ENCODE peak calls at places on chromosomes 6 and 20, in seven cellular contexts. I is HepG2; N is neural crest cell; Q is WTC11; S is CD8-positive, alpha-beta T cell; P is heart right ventricle; W is right lobe of liver. Y is an unnamed sample.

GRCh38 chr6:71309666-71310065 is 21.1 kb downstream of the OGFRL1 start:
- DNase-seq in I (no peak), N (no peak), Q (no peak), S (no peak), P (no peak), W (no peak), Y (no peak)

GRCh38 chr6:159915397-159915796 is 24.6 kb downstream of the MAS1 start:
- DNase-seq in I (no peak), N (no peak), Q (no peak), S (no peak), P (no peak), W (no peak), Y (no peak)

GRCh38 chr6:13370623-13371022 is 42.3 kb upstream of the TBC1D7 start:
- DNase-seq in I (peak; percentile 72), N (no peak), Q (no peak), S (no peak), P (no peak), W (no peak), Y (no peak)

GRCh38 chr6:40251609-40252008 is 317.3 kb upstream of the MOCS1 start:
- DNase-seq in I (no peak), N (no peak), Q (no peak), S (no peak), P (no peak), W (no peak), Y (no peak)

GRCh38 chr6:21049572-21049971 is 515.3 kb downstream of the CDKAL1 start:
- DNase-seq in I (no peak), N (no peak), Q (no peak), S (no peak), P (no peak), W (no peak), Y (no peak)

GRCh38 chr20:45111799-45112471 is 3.0 kb downstream of the WFDC5 start:
- DNase-seq in I (peak; percentile 56), N (peak; percentile 23), Q (peak; percentile 52), S (no peak), P (no peak), W (no peak), Y (peak; percentile 80)

GRCh38 chr6:165086746-165087145 is 222.7 kb downstream of the C6orf118 start:
- DNase-seq in I (no peak), N (no peak), Q (no peak), S (no peak), P (no peak), W (no peak), Y (no peak)

GRCh38 chr6:15945593-15946159 is 183.2 kb upstream of the MYLIP start:
- DNase-seq in I (no peak), N (no peak), Q (no peak), S (no peak), P (no peak), W (no peak), Y (no peak)

GRCh38 chr20:35942243-35942642 is 12.1 kb downstream of the SCAND1 start:
- DNase-seq in I (no peak), N (no peak), Q (no peak), S (no peak), P (no peak), W (no peak), Y (no peak)

GRCh38 chr20:35941620-35942019 is 12.7 kb downstream of the SCAND1 start:
- DNase-seq in I (no peak), N (no peak), Q (no peak), S (no peak), P (no peak), W (no peak), Y (no peak)

GRCh38 chr20:35947489-35947888 is 6.8 kb downstream of the SCAND1 start:
- DNase-seq in I (peak; percentile 69), N (no peak), Q (peak; percentile 67), S (peak; percentile 29), P (no peak), W (peak; percentile 55), Y (peak; percentile 81)

GRCh38 chr20:35947907-35948306 is 6.4 kb downstream of the SCAND1 start:
- DNase-seq in I (no peak), N (no peak), Q (no peak), S (no peak), P (no peak), W (no peak), Y (no peak)

GRCh38 chr20:35944189-35944588 is 10.1 kb downstream of the SCAND1 start:
- DNase-seq in I (no peak), N (no peak), Q (no peak), S (no peak), P (no peak), W (no peak), Y (no peak)
- TF ChIP-seq CTCF in I (no peak), N (no peak), Q (no peak), S (no peak), P (no peak), W (no peak), Y (no peak)

GRCh38 chr6:109472132-109472995 is 10.7 kb downstream of the ZBTB24 start:
- DNase-seq in I (no peak), N (no peak), Q (no peak), S (no peak), P (no peak), W (no peak), Y (no peak)
- TF ChIP-seq CTCF in I (no peak), N (no peak), Q (no peak), S (no peak), P (no peak), W (no peak), Y (no peak)

GRCh38 chr20:62854121-62854520 is 7.5 kb downstream of the TCFL5 start:
- DNase-seq in I (no peak), N (no peak), Q (no peak), S (no peak), P (no peak), W (no peak), Y (no peak)

GRCh38 chr20:62852196-62852595 is 9.4 kb downstream of the TCFL5 start:
- DNase-seq in I (no peak), N (no peak), Q (no peak), S (no peak), P (no peak), W (no peak), Y (no peak)

GRCh38 chr20:62852841-62853240 is 8.8 kb downstream of the TCFL5 start:
- DNase-seq in I (no peak), N (no peak), Q (no peak), S (no peak), P (no peak), W (no peak), Y (no peak)

GRCh38 chr20:62856931-62857619 is 4.5 kb downstream of the TCFL5 start:
- DNase-seq in I (no peak), N (no peak), Q (no peak), S (no peak), P (no peak), W (no peak), Y (no peak)

DNA sequence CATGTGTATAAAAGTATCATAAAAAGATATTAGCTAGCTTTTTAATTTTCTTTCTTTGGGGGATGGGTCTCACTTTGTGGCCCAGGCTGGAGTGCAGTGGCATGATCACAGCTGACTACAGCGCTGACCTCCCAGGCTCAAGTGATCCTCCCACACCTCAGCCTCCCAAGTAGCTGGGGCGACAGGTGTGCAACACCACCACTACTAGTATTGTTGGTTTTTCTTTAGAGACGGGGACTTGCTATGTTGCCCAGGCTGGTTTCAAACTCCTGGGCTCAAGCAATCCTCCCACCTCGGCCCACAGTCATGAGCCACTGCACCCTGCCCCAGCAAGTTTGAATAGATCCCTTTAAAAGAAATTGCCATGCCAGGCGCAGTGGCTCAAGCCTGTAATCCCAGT is 6.5 kb downstream of the TCFL5 start:
- DNase-seq in I (no peak), N (no peak), Q (no peak), S (no peak), P (no peak), W (no peak), Y (no peak)
- TF ChIP-seq CTCF in I (no peak), N (no peak), Q (no peak), S (no peak), P (no peak), W (no peak), Y (no peak)

DNA sequence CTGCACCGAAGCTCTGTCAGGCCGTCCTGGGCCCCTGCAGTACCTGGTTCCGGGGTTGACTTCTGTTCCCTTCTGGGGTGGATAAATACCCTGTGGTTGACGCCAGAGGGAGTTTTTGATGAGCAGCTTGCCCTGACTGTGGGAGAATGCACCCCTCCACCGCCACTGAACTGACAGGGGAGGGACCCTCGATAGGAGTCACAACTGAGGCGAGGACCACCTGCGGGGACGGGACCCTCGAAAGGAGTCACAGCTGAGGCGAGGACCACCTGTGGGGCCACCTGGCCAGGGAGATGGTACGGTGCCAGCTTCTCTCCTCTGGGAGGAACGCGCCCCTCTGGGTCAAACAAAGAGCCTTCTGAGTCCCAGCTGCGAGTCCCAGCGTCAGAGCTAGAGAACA is 100.1 kb upstream of the FRMD1 start:
- DNase-seq in I (no peak), N (no peak), Q (no peak), S (no peak), P (no peak), W (no peak), Y (peak; percentile 48)
- TF ChIP-seq CTCF in I (no peak), N (no peak), Q (no peak), S (no peak), P (no peak), W (no peak), Y (peak; percentile 40)

DNA sequence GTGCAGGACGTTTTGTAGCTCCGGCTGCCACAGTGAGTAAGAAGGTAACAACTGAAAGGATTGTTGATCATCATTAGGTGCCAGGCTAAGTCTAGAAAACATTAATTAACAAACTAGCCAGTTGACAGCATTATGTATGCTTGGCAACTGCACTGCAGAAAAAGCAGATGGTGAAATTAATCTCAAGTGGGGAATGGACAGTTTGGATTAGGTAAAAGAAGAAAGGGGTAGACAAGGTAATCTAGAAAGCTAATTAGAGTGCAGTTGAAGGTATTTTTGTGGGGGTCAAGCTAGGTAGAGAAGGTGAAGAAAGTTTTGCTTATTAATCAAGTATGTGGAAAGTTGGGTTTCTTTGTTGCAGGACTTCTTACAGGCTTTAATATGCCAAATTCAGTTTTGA is 69.7 kb upstream of the HINT3 start:
- DNase-seq in I (no peak), N (no peak), Q (no peak), S (no peak), P (no peak), W (no peak), Y (no peak)
- TF ChIP-seq CTCF in I (no peak), N (no peak), Q (no peak), S (no peak), P (no peak), W (no peak), Y (no peak)

GRCh38 chr6:151443449-151443848 is 8.5 kb downstream of the RMND1 start:
- DNase-seq in I (no peak), N (no peak), Q (no peak), S (no peak), P (no peak), W (no peak), Y (no peak)

GRCh38 chr6:151442359-151442758 is 9.6 kb downstream of the RMND1 start:
- DNase-seq in I (no peak), N (no peak), Q (no peak), S (no peak), P (no peak), W (no peak), Y (no peak)

GRCh38 chr6:151441390-151442166 is 10.3 kb downstream of the RMND1 start:
- DNase-seq in I (peak; percentile 74), N (no peak), Q (no peak), S (no peak), P (no peak), W (no peak), Y (no peak)

GRCh38 chr6:151440498-151440897 is 11.4 kb downstream of the RMND1 start:
- DNase-seq in I (no peak), N (no peak), Q (no peak), S (no peak), P (no peak), W (no peak), Y (no peak)

GRCh38 chr6:151440930-151441329 is 11.0 kb downstream of the RMND1 start:
- DNase-seq in I (no peak), N (no peak), Q (no peak), S (no peak), P (no peak), W (no peak), Y (no peak)
- TF ChIP-seq CTCF in I (peak; percentile 52), N (peak; percentile 50), Q (no peak), S (peak; percentile 69), P (peak; percentile 60), W (peak; percentile 61), Y (peak; percentile 60)

Y was measured in endodermal cell.